ENCODE peak calls at places on chromosomes 11 and 22, in eight cellular contexts. One of them, this sample, is unnamed.

GRCh38 chr22:19086944-19087343 is 35.3 kb downstream of the DGCR2 start:
- DNase-seq in cardiac muscle cell: peak; percentile 44
- DNase-seq in T follicular helper cell: no peak
- DNase-seq in foreskin fibroblast: peak; percentile 48
- DNase-seq in germinal center: peak; percentile 1
- DNase-seq in astrocyte of the hippocampus: peak; percentile 46
- DNase-seq in EL: peak; percentile 58
- DNase-seq in KG1: no peak
- DNase-seq in this sample: no peak

GRCh38 chr22:32707971-32708370 is 93.5 kb upstream of the TIMP3 start:
- DNase-seq in cardiac muscle cell: no peak
- DNase-seq in T follicular helper cell: no peak
- DNase-seq in foreskin fibroblast: peak; percentile 52
- DNase-seq in germinal center: no peak
- DNase-seq in astrocyte of the hippocampus: no peak
- DNase-seq in EL: peak; percentile 50
- DNase-seq in KG1: no peak
- DNase-seq in this sample: no peak

GRCh38 chr22:37907036-37907954 is 1.2 kb downstream of the MICALL1 start:
- DNase-seq in cardiac muscle cell: peak; percentile 26
- DNase-seq in T follicular helper cell: no peak
- DNase-seq in foreskin fibroblast: peak; percentile 33
- DNase-seq in germinal center: no peak
- DNase-seq in astrocyte of the hippocampus: no peak
- DNase-seq in EL: peak; percentile 47
- DNase-seq in KG1: no peak
- DNase-seq in this sample: no peak

GRCh38 chr11:122176651-122177050 is 60.6 kb upstream of the BLID start:
- DNase-seq in cardiac muscle cell: no peak
- DNase-seq in T follicular helper cell: no peak
- DNase-seq in foreskin fibroblast: no peak
- DNase-seq in germinal center: no peak
- DNase-seq in astrocyte of the hippocampus: no peak
- DNase-seq in EL: no peak
- DNase-seq in KG1: no peak
- DNase-seq in this sample: no peak

GRCh38 chr11:111762981-111763643 is 3.1 kb downstream of the PPP2R1B start:
- DNase-seq in cardiac muscle cell: peak; percentile 29
- DNase-seq in T follicular helper cell: no peak
- DNase-seq in foreskin fibroblast: no peak
- DNase-seq in germinal center: no peak
- DNase-seq in astrocyte of the hippocampus: peak; percentile 27
- DNase-seq in EL: no peak
- DNase-seq in KG1: no peak
- DNase-seq in this sample: no peak

GRCh38 chr11:123587044-123587443 is 67.4 kb downstream of the SCN3B start:
- DNase-seq in cardiac muscle cell: no peak
- DNase-seq in T follicular helper cell: no peak
- DNase-seq in foreskin fibroblast: no peak
- DNase-seq in germinal center: no peak
- DNase-seq in astrocyte of the hippocampus: no peak
- DNase-seq in EL: peak; percentile 17
- DNase-seq in KG1: no peak
- DNase-seq in this sample: no peak

GRCh38 chr22:37776639-37777005 is 31.1 kb upstream of the GCAT start:
- DNase-seq in cardiac muscle cell: no peak
- DNase-seq in T follicular helper cell: no peak
- DNase-seq in foreskin fibroblast: no peak
- DNase-seq in germinal center: no peak
- DNase-seq in astrocyte of the hippocampus: no peak
- DNase-seq in EL: no peak
- DNase-seq in KG1: no peak
- DNase-seq in this sample: no peak

GRCh38 chr11:131744847-131745246 is 374.4 kb downstream of the NTM start:
- DNase-seq in cardiac muscle cell: no peak
- DNase-seq in T follicular helper cell: no peak
- DNase-seq in foreskin fibroblast: peak; percentile 61
- DNase-seq in germinal center: no peak
- DNase-seq in astrocyte of the hippocampus: peak; percentile 61
- DNase-seq in EL: peak; percentile 78
- DNase-seq in KG1: no peak
- DNase-seq in this sample: no peak

GRCh38 chr11:117458275-117459120 is 130.8 kb downstream of the CEP164 start:
- DNase-seq in cardiac muscle cell: no peak
- DNase-seq in T follicular helper cell: no peak
- DNase-seq in foreskin fibroblast: no peak
- DNase-seq in germinal center: no peak
- DNase-seq in astrocyte of the hippocampus: no peak
- DNase-seq in EL: no peak
- DNase-seq in KG1: no peak
- DNase-seq in this sample: no peak

GRCh38 chr11:31870609-31871309 is 59.6 kb upstream of the PAX6 start:
- DNase-seq in cardiac muscle cell: peak; percentile 46
- DNase-seq in T follicular helper cell: peak; percentile 3
- DNase-seq in foreskin fibroblast: peak; percentile 10
- DNase-seq in germinal center: peak; percentile 6
- DNase-seq in astrocyte of the hippocampus: peak; percentile 78
- DNase-seq in EL: peak; percentile 43
- DNase-seq in KG1: peak; percentile 4
- DNase-seq in this sample: no peak

GRCh38 chr11:30560345-30561106 is 25.6 kb downstream of the MPPED2 start:
- DNase-seq in cardiac muscle cell: no peak
- DNase-seq in T follicular helper cell: no peak
- DNase-seq in foreskin fibroblast: no peak
- DNase-seq in germinal center: no peak
- DNase-seq in astrocyte of the hippocampus: peak; percentile 23
- DNase-seq in EL: no peak
- DNase-seq in KG1: no peak
- DNase-seq in this sample: no peak

GRCh38 chr11:73872746-73873412 is 3.8 kb downstream of the COA4 start:
- DNase-seq in cardiac muscle cell: no peak
- DNase-seq in T follicular helper cell: no peak
- DNase-seq in foreskin fibroblast: no peak
- DNase-seq in germinal center: no peak
- DNase-seq in astrocyte of the hippocampus: no peak
- DNase-seq in EL: no peak
- DNase-seq in KG1: no peak
- DNase-seq in this sample: no peak

GRCh38 chr11:103170865-103171264 is 61.6 kb downstream of the DYNC2H1 start:
- DNase-seq in cardiac muscle cell: peak; percentile 82
- DNase-seq in T follicular helper cell: no peak
- DNase-seq in foreskin fibroblast: no peak
- DNase-seq in germinal center: no peak
- DNase-seq in astrocyte of the hippocampus: peak; percentile 1
- DNase-seq in EL: peak; percentile 47
- DNase-seq in KG1: no peak
- DNase-seq in this sample: no peak

GRCh38 chr22:23199159-23199558 is 18.9 kb downstream of the BCR start:
- DNase-seq in cardiac muscle cell: no peak
- DNase-seq in T follicular helper cell: no peak
- DNase-seq in foreskin fibroblast: no peak
- DNase-seq in germinal center: no peak
- DNase-seq in astrocyte of the hippocampus: peak; percentile 26
- DNase-seq in EL: no peak
- DNase-seq in KG1: no peak
- DNase-seq in this sample: no peak

GRCh38 chr11:83285131-83285770 is 916 bp downstream of the CCDC90B start:
- DNase-seq in cardiac muscle cell: no peak
- DNase-seq in T follicular helper cell: no peak
- DNase-seq in foreskin fibroblast: no peak
- DNase-seq in germinal center: no peak
- DNase-seq in astrocyte of the hippocampus: no peak
- DNase-seq in EL: no peak
- DNase-seq in KG1: no peak
- DNase-seq in this sample: no peak

GRCh38 chr11:2975594-2975993 is 16.5 kb downstream of the NAP1L4 start:
- DNase-seq in cardiac muscle cell: peak; percentile 44
- DNase-seq in T follicular helper cell: peak; percentile 37
- DNase-seq in foreskin fibroblast: no peak
- DNase-seq in germinal center: peak; percentile 54
- DNase-seq in astrocyte of the hippocampus: peak; percentile 32
- DNase-seq in EL: peak; percentile 36
- DNase-seq in KG1: no peak
- DNase-seq in this sample: no peak

GRCh38 chr11:118359295-118359958 is at the start of gene UBE4A:
- DNase-seq in cardiac muscle cell: peak; percentile 96
- DNase-seq in T follicular helper cell: peak; percentile 95
- DNase-seq in foreskin fibroblast: peak; percentile 87
- DNase-seq in germinal center: peak; percentile 89
- DNase-seq in astrocyte of the hippocampus: peak; percentile 96
- DNase-seq in EL: peak; percentile 92
- DNase-seq in KG1: peak; percentile 93
- DNase-seq in this sample: peak; percentile 68

GRCh38 chr11:12102588-12103410 is 7.6 kb upstream of the MICAL2 start:
- DNase-seq in cardiac muscle cell: no peak
- DNase-seq in T follicular helper cell: no peak
- DNase-seq in foreskin fibroblast: no peak
- DNase-seq in germinal center: no peak
- DNase-seq in astrocyte of the hippocampus: no peak
- DNase-seq in EL: no peak
- DNase-seq in KG1: no peak
- DNase-seq in this sample: no peak

GRCh38 chr11:12752868-12753267 is 78.6 kb downstream of the TEAD1 start:
- DNase-seq in cardiac muscle cell: no peak
- DNase-seq in T follicular helper cell: no peak
- DNase-seq in foreskin fibroblast: no peak
- DNase-seq in germinal center: no peak
- DNase-seq in astrocyte of the hippocampus: no peak
- DNase-seq in EL: no peak
- DNase-seq in KG1: no peak
- DNase-seq in this sample: no peak

GRCh38 chr11:111372538-111372937 is 6.5 kb downstream of the POU2AF1 start:
- DNase-seq in cardiac muscle cell: no peak
- DNase-seq in T follicular helper cell: no peak
- DNase-seq in foreskin fibroblast: no peak
- DNase-seq in germinal center: no peak
- DNase-seq in astrocyte of the hippocampus: no peak
- DNase-seq in EL: no peak
- DNase-seq in KG1: no peak
- DNase-seq in this sample: no peak

GRCh38 chr11:77151804-77152513 is 23.9 kb downstream of the MYO7A start:
- DNase-seq in cardiac muscle cell: peak; percentile 70
- DNase-seq in T follicular helper cell: no peak
- DNase-seq in foreskin fibroblast: no peak
- DNase-seq in germinal center: no peak
- DNase-seq in astrocyte of the hippocampus: no peak
- DNase-seq in EL: no peak
- DNase-seq in KG1: peak; percentile 80
- DNase-seq in this sample: no peak

This sample was measured in SIG-M5.